ENCODE peak calls at places on chromosomes 5 and 9, in seven cellular contexts. R is HCT116, J is WTC11, N is GM12878, P is K562, L is HepG2, K is H1. W is an unnamed sample.

GRCh38 chr5:143372187-143372829 is 31.2 kb downstream of the NR3C1 start:
- DNase-seq in R (no peak), J (no peak), N (no peak), P (no peak), L (no peak), K (no peak), W (no peak)

GRCh38 chr5:94402096-94402495 is 216.3 kb downstream of the KIAA0825 start:
- DNase-seq in R (no peak), J (no peak), N (no peak), P (no peak), L (no peak), K (no peak), W (no peak)

GRCh38 chr5:108735790-108736189 is 11.9 kb upstream of the FER start:
- DNase-seq in R (no peak), J (no peak), N (no peak), P (peak; percentile 34), L (no peak), K (no peak), W (no peak)

GRCh38 chr5:141825241-141825671 is 53.0 kb downstream of the PCDH1 start:
- DNase-seq in R (no peak), J (no peak), N (no peak), P (no peak), L (no peak), K (no peak), W (no peak)

GRCh38 chr9:34985311-34985899 is 4.1 kb upstream of the DNAJB5 start:
- DNase-seq in R (peak; percentile 59), J (peak; percentile 85), N (no peak), P (peak; percentile 74), L (peak; percentile 57), K (no peak), W (peak; percentile 56)

GRCh38 chr9:35267716-35268115 is 105.9 kb downstream of the UNC13B start:
- DNase-seq in R (no peak), J (no peak), N (no peak), P (no peak), L (no peak), K (no peak), W (no peak)

GRCh38 chr5:56175465-56175864 is 57.7 kb downstream of the ANKRD55 start:
- DNase-seq in R (peak; percentile 13), J (no peak), N (no peak), P (peak; percentile 50), L (no peak), K (peak; percentile 27), W (no peak)

GRCh38 chr5:82164109-82164956 is 113.8 kb downstream of the RPS23 start:
- DNase-seq in R (no peak), J (no peak), N (no peak), P (no peak), L (no peak), K (no peak), W (no peak)

GRCh38 chr5:56301041-56301440 is 67.9 kb upstream of the ANKRD55 start:
- DNase-seq in R (no peak), J (no peak), N (no peak), P (no peak), L (no peak), K (no peak), W (no peak)

GRCh38 chr5:149424371-149425315 is 45.6 kb upstream of the IL17B start:
- DNase-seq in R (no peak), J (peak; percentile 65), N (no peak), P (no peak), L (no peak), K (no peak), W (no peak)

GRCh38 chr9:125632321-125633115 is 74.5 kb downstream of the MAPKAP1 start:
- DNase-seq in R (no peak), J (no peak), N (peak; percentile 99), P (peak; percentile 27), L (peak; percentile 92), K (no peak), W (no peak)

GRCh38 chr9:126248680-126249079 is 77.9 kb upstream of the MVB12B start:
- DNase-seq in R (no peak), J (no peak), N (no peak), P (no peak), L (no peak), K (no peak), W (no peak)

GRCh38 chr9:104682642-104683041 is 11.7 kb upstream of the OR13D1 start:
- DNase-seq in R (peak; percentile 53), J (no peak), N (peak; percentile 7), P (peak; percentile 64), L (peak; percentile 57), K (no peak), W (peak; percentile 20)

GRCh38 chr9:111399772-111400563 is 69.9 kb upstream of the OR2K2 start:
- DNase-seq in R (peak; percentile 33), J (peak; percentile 61), N (no peak), P (peak; percentile 35), L (peak; percentile 54), K (peak; percentile 21), W (peak; percentile 39)

GRCh38 chr9:110444911-110445310 is 107.2 kb upstream of the TXNDC8 start:
- DNase-seq in R (no peak), J (no peak), N (no peak), P (no peak), L (no peak), K (no peak), W (no peak)

DNA sequence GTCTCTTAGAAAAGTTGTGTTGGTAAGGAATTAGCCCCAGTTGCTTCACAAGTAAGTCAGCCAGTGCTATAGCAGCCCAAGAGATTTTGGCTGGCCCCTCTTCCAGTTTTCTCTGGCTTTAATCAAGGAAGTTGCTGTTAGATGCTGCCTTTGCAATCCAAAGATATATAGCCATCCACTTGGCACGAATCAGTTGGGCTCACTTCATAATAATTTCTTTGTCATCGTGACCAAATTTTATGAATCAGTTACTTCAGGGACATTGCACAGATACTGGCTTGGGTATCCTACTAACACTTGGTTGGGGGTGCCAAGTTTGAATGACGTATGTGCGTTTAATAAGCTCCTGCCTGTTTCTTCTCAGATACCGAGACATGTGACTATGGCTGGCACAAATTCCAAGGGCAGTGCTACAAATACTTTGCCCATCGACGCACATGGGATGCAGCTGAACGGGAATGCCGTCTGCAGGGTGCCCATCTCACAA is 81.5 kb downstream of the VCAN start:
- DNase-seq in R (no peak), J (no peak), N (no peak), P (no peak), L (no peak), K (no peak), W (no peak)
- TF ChIP-seq SP1 in R (no peak), J (no peak), N (no peak), P (no peak), L (no peak), K (no peak), W (no peak)

GRCh38 chr5:123921193-123921592 is 409.2 kb downstream of the CSNK1G3 start:
- DNase-seq in R (no peak), J (no peak), N (no peak), P (no peak), L (no peak), K (no peak), W (no peak)
- TF ChIP-seq SP1 in R (no peak), J (no peak), N (no peak), P (no peak), L (no peak), K (no peak), W (no peak)

GRCh38 chr5:140372971-140373487 is 13.0 kb downstream of the SLC4A9 start:
- DNase-seq in R (peak; percentile 71), J (peak; percentile 88), N (no peak), P (peak; percentile 75), L (peak; percentile 65), K (peak; percentile 67), W (peak; percentile 77)
- TF ChIP-seq SP1 in R (no peak), J (no peak), N (no peak), P (no peak), L (no peak), K (no peak), W (no peak)

GRCh38 chr5:118984602-118985001 is 3.7 kb downstream of the DTWD2 start:
- DNase-seq in R (no peak), J (no peak), N (no peak), P (no peak), L (no peak), K (no peak), W (no peak)
- TF ChIP-seq SP1 in R (no peak), J (no peak), N (no peak), P (no peak), L (no peak), K (no peak), W (no peak)

DNA sequence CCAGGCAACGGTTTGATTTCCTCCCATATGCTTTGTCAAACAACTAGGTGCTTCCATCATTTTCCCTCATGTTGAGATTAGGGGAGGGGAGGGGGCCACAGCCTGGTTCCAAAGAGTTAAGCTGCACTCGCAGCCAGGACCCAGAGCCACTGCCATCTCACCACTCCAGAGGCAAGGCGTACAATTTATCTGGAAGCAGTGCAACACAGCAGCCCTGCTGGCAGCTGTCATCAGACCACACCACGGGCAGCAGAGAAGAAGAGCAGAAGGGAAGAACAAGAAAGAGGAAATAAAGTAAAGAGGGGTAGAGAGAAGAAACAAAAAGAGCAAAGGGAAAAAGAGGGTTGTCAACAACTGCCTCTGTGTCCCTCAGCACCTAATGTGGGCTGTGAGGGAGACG is 38.9 kb downstream of the MED27 start:
- DNase-seq in R (no peak), J (no peak), N (no peak), P (no peak), L (no peak), K (no peak), W (no peak)
- TF ChIP-seq SP1 in R (no peak), J (no peak), N (no peak), P (no peak), L (no peak), K (no peak), W (no peak)

W was measured in HEK293T.